ENCODE peak calls at places on chromosome 9, in eight cellular contexts. I, Y, P, A, E, S, T and R are unnamed samples.

GRCh38 chr9:84136119-84136868 is 155.7 kb downstream of the RMI1 start:
- DNase-seq in Y (no peak), P (peak; percentile 79), A (peak; percentile 65), I (no peak), S (no peak), E (peak; percentile 34), T (peak; percentile 90), R (no peak)

GRCh38 chr9:20619492-20619860 is 2.8 kb downstream of the MLLT3 start:
- DNase-seq in S (no peak), T (no peak), I (no peak), A (no peak), P (no peak), Y (no peak), E (no peak), R (no peak)

GRCh38 chr9:88837731-88838130 is 153.5 kb upstream of the S1PR3 start:
- DNase-seq in P (no peak), E (no peak), T (no peak), Y (no peak), S (no peak), A (no peak), I (no peak), R (no peak)

GRCh38 chr9:136860529-136860928 is 5.6 kb downstream of the EDF1 start:
- DNase-seq in T (no peak), Y (no peak), E (no peak), A (peak; percentile 58), S (peak; percentile 22), I (no peak), P (no peak), R (no peak)

GRCh38 chr9:92298036-92298435 is 4.5 kb upstream of the IARS1 start:
- DNase-seq in I (no peak), A (no peak), E (no peak), T (no peak), P (no peak), Y (no peak), S (no peak), R (no peak)

GRCh38 chr9:89791754-89792153 is 186.9 kb downstream of the GADD45G start:
- DNase-seq in T (no peak), S (no peak), Y (no peak), E (no peak), A (no peak), P (no peak), I (no peak), R (no peak)

GRCh38 chr9:93675336-93676150 is 99.2 kb downstream of the PHF2 start:
- DNase-seq in S (peak; percentile 25), T (no peak), I (peak; percentile 5), P (no peak), Y (peak; percentile 52), E (no peak), A (peak; percentile 13), R (no peak)

GRCh38 chr9:115194216-115194615 is 76.3 kb upstream of the TNC start:
- DNase-seq in T (no peak), I (no peak), Y (no peak), S (no peak), A (no peak), E (no peak), P (no peak), R (no peak)

GRCh38 chr9:589723-590122 is 251.8 kb upstream of the DMRT1 start:
- DNase-seq in P (peak; percentile 16), Y (no peak), T (peak; percentile 5), I (no peak), S (no peak), E (peak; percentile 93), A (no peak), R (no peak)

GRCh38 chr9:35452481-35452880 is 37.4 kb upstream of the RUSC2 start:
- DNase-seq in Y (no peak), P (peak; percentile 14), E (no peak), A (no peak), S (no peak), I (no peak), T (no peak), R (no peak)

GRCh38 chr9:908806-909205 is 67.3 kb downstream of the DMRT1 start:
- DNase-seq in S (no peak), A (no peak), E (no peak), I (peak; percentile 39), Y (no peak), T (no peak), P (no peak), R (no peak)

GRCh38 chr9:15357050-15357653 is 50.1 kb upstream of the TTC39B start:
- DNase-seq in E (no peak), Y (no peak), P (peak; percentile 23), T (no peak), I (peak; percentile 58), A (peak; percentile 62), S (no peak), R (no peak)
- TF ChIP-seq CTCF in E (no peak), Y (no peak), P (no peak), T (no peak), I (no peak), A (peak; percentile 29), S (no peak), R (no peak)

DNA sequence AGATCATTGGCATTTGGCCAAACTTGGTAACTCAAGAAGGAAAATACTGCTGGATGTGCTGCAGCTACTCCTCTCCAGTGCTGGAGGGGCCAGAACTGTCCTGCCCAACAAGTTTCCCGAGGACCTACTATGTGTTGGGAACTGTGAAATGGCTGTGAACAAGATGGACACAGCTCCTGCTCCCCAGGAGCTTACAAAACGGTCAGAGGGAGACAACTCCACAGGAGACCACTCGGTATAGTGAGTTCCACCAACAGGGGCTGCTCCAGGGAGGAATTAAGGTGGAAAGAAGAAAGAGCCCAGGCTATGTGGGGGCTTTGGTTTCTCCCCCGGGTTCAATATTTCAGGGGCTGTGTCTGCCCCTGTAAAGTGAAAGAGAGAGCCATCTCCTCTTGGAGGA is 78.8 kb downstream of the GNA14 start:
- DNase-seq in I (no peak), Y (no peak), T (no peak), A (no peak), P (no peak), S (no peak), E (peak; percentile 20), R (no peak)
- TF ChIP-seq CTCF in I (no peak), Y (no peak), T (no peak), A (no peak), P (no peak), S (no peak), E (no peak), R (no peak)

GRCh38 chr9:69202556-69202955 is 28.5 kb downstream of the TJP2 start:
- DNase-seq in A (no peak), S (no peak), E (no peak), I (no peak), T (no peak), Y (no peak), P (no peak), R (no peak)

GRCh38 chr9:69198526-69199250 is 24.6 kb downstream of the TJP2 start:
- DNase-seq in S (no peak), Y (no peak), P (no peak), I (no peak), A (no peak), T (no peak), E (no peak), R (no peak)

GRCh38 chr9:69197687-69198086 is 23.6 kb downstream of the TJP2 start:
- DNase-seq in Y (no peak), E (no peak), P (no peak), S (no peak), T (no peak), A (no peak), I (no peak), R (no peak)

GRCh38 chr9:69204378-69204777 is 30.3 kb downstream of the TJP2 start:
- DNase-seq in Y (no peak), P (no peak), I (no peak), E (no peak), S (no peak), A (no peak), T (no peak), R (no peak)

DNA sequence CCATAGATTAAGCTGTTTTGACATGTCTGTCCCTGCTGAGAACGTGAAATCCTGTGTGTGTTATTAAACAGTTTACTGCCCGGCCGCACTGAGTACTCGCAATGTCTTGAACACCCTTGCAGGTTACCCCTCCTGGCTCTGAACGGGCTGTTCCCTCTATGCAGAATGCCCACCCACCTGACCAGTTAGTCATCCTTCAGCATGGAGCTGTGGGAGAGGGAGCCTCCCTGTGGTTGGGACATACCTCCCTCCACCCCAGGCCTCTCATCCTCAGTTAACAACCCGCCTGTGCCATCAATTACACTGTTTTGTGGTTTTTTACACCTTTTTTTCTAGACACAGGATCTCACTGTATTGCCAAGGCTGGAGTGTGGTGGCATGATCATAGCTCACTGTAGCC is 26.0 kb downstream of the TJP2 start:
- DNase-seq in Y (no peak), P (no peak), T (peak; percentile 88), S (no peak), A (no peak), I (peak; percentile 19), E (no peak), R (no peak)
- TF ChIP-seq CTCF in Y (no peak), P (no peak), T (no peak), S (no peak), A (no peak), I (no peak), E (no peak), R (no peak)

GRCh38 chr9:124870723-124871122 is 8.8 kb downstream of the ARPC5L start:
- DNase-seq in I (no peak), P (no peak), Y (no peak), E (no peak), S (no peak), A (no peak), T (no peak), R (no peak)

GRCh38 chr9:124871156-124871561 is 9.2 kb downstream of the ARPC5L start:
- DNase-seq in P (no peak), S (no peak), E (no peak), I (no peak), T (no peak), Y (no peak), A (no peak), R (no peak)

GRCh38 chr9:124869466-124869985 is 7.6 kb downstream of the ARPC5L start:
- DNase-seq in Y (no peak), S (no peak), I (no peak), T (peak; percentile 69), E (no peak), P (no peak), A (peak; percentile 43), R (peak; percentile 53)

GRCh38 chr9:124869986-124870560 is 8.1 kb downstream of the ARPC5L start:
- DNase-seq in T (no peak), P (no peak), E (peak; percentile 52), A (peak; percentile 70), S (no peak), Y (no peak), I (no peak), R (peak; percentile 49)

DNA sequence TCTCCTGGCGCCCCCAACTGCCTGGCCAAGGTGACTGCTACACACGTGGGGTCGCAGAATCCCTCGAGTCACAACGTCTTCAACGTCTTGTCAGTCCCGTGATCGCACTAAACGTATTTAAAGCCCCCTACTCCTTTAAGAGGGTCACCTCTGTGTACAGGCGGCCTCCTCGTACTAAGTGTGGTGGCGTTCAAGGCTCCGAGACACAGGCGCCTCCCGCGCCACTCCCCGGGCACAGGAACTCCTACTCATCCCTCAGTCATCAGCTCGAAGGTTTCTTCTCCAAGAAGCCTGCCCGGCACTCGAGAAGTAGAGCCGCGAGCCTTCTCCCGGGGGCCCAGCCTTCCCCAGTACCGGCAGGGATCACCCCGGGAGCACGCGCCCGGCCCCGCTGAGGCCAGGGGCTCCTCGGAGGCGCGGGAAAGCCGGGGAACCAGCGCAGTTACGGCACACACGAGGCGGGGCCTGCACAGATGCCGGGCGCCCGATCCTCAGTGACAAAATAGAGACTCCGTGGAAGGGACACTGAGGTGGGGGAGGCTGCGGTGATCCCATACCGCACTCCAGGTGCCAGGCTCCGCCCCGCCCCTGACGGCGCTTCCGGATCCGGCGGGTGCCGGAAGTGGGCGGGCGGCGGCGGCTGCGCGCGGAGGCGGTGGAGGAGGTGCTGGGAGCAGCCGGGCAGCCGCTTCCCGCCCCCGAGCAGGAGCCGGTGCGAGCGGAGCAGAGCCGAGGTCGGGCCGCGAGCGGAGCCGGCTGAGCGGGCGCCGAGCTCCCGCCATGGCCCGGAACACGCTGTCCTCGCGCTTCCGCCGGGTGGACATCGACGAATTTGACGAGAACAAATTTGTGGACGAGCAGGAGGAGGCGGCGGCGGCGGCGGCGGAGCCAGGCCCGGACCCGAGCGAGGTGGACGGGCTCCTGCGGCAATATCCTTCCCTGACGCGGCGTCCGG is 6.9 kb downstream of the ARPC5L start:
- DNase-seq in P (peak; percentile 84), A (peak; percentile 90), Y (peak; percentile 82), I (peak; percentile 84), S (peak; percentile 89), T (peak; percentile 98), E (peak; percentile 84), R (peak; percentile 89)
- TF ChIP-seq CTCF in P (peak; percentile 35), A (no peak), Y (no peak), I (no peak), S (no peak), T (no peak), E (no peak), R (no peak)